ENCODE peak calls at places on chromosome 9, in six cellular contexts. One of them, this sample, is unnamed.

GRCh38 chr9:123933401-123933800 is 3.5 kb upstream of the DENND1A start:
- DNase-seq in NCI-H460: peak
- DNase-seq in GM12878: no peak
- DNase-seq in SK-N-SH: no peak
- DNase-seq in activated CD8-positive, alpha-beta memory T cell treated with anti-CD3 and anti-CD28 coated beads for 48 hours: no peak
- DNase-seq in nephron progenitor cell: no peak
- DNase-seq in this sample: no peak

GRCh38 chr9:22469928-22470544 is 23.4 kb downstream of the DMRTA1 start:
- DNase-seq in NCI-H460: peak
- DNase-seq in GM12878: peak
- DNase-seq in SK-N-SH: peak
- DNase-seq in activated CD8-positive, alpha-beta memory T cell treated with anti-CD3 and anti-CD28 coated beads for 48 hours: no peak
- DNase-seq in nephron progenitor cell: peak
- DNase-seq in this sample: peak

GRCh38 chr9:113621309-113621791 is 157.8 kb downstream of the RGS3 start:
- DNase-seq in NCI-H460: no peak
- DNase-seq in GM12878: no peak
- DNase-seq in SK-N-SH: no peak
- DNase-seq in activated CD8-positive, alpha-beta memory T cell treated with anti-CD3 and anti-CD28 coated beads for 48 hours: no peak
- DNase-seq in nephron progenitor cell: peak
- DNase-seq in this sample: no peak

GRCh38 chr9:110592075-110592830 is 12.7 kb upstream of the SVEP1 start:
- DNase-seq in NCI-H460: no peak
- DNase-seq in GM12878: no peak
- DNase-seq in SK-N-SH: no peak
- DNase-seq in activated CD8-positive, alpha-beta memory T cell treated with anti-CD3 and anti-CD28 coated beads for 48 hours: no peak
- DNase-seq in nephron progenitor cell: no peak
- DNase-seq in this sample: no peak

GRCh38 chr9:31119882-31120481 is 1264.5 kb upstream of the ACO1 start:
- DNase-seq in NCI-H460: peak
- DNase-seq in GM12878: no peak
- DNase-seq in SK-N-SH: peak
- DNase-seq in activated CD8-positive, alpha-beta memory T cell treated with anti-CD3 and anti-CD28 coated beads for 48 hours: no peak
- DNase-seq in nephron progenitor cell: no peak
- DNase-seq in this sample: no peak

GRCh38 chr9:110444911-110445310 is 107.2 kb upstream of the TXNDC8 start:
- DNase-seq in NCI-H460: no peak
- DNase-seq in GM12878: no peak
- DNase-seq in SK-N-SH: no peak
- DNase-seq in activated CD8-positive, alpha-beta memory T cell treated with anti-CD3 and anti-CD28 coated beads for 48 hours: no peak
- DNase-seq in nephron progenitor cell: no peak
- DNase-seq in this sample: no peak

GRCh38 chr9:17574342-17574741 is 4.5 kb upstream of the SH3GL2 start:
- DNase-seq in NCI-H460: no peak
- DNase-seq in GM12878: no peak
- DNase-seq in SK-N-SH: no peak
- DNase-seq in activated CD8-positive, alpha-beta memory T cell treated with anti-CD3 and anti-CD28 coated beads for 48 hours: no peak
- DNase-seq in nephron progenitor cell: no peak
- DNase-seq in this sample: no peak

GRCh38 chr9:97388721-97389238 is 23.1 kb upstream of the TDRD7 start:
- DNase-seq in NCI-H460: no peak
- DNase-seq in GM12878: peak
- DNase-seq in SK-N-SH: no peak
- DNase-seq in activated CD8-positive, alpha-beta memory T cell treated with anti-CD3 and anti-CD28 coated beads for 48 hours: peak
- DNase-seq in nephron progenitor cell: no peak
- DNase-seq in this sample: no peak

GRCh38 chr9:134152022-134152448 is 12.3 kb downstream of the RNU6ATAC start:
- DNase-seq in NCI-H460: no peak
- DNase-seq in GM12878: no peak
- DNase-seq in SK-N-SH: no peak
- DNase-seq in activated CD8-positive, alpha-beta memory T cell treated with anti-CD3 and anti-CD28 coated beads for 48 hours: no peak
- DNase-seq in nephron progenitor cell: peak
- DNase-seq in this sample: no peak

GRCh38 chr9:132364068-132364467 is 9.3 kb upstream of the SETX start:
- DNase-seq in NCI-H460: no peak
- DNase-seq in GM12878: no peak
- DNase-seq in SK-N-SH: no peak
- DNase-seq in activated CD8-positive, alpha-beta memory T cell treated with anti-CD3 and anti-CD28 coated beads for 48 hours: no peak
- DNase-seq in nephron progenitor cell: no peak
- DNase-seq in this sample: no peak

GRCh38 chr9:94812343-94812742 is 85.8 kb downstream of the AOPEP start:
- DNase-seq in NCI-H460: no peak
- DNase-seq in GM12878: no peak
- DNase-seq in SK-N-SH: no peak
- DNase-seq in activated CD8-positive, alpha-beta memory T cell treated with anti-CD3 and anti-CD28 coated beads for 48 hours: no peak
- DNase-seq in nephron progenitor cell: no peak
- DNase-seq in this sample: no peak